ENCODE peak calls at places on chromosome 21, in ten cellular contexts. D, R, T, W, Z, M, E, F, K and U are unnamed samples.

GRCh38 chr21:39313042-39313456 is 383 bp downstream of the BRWD1 start:
- DNase-seq in D (no peak), R (no peak), T (no peak), W (no peak), Z (no peak), M (peak), E (peak), F (no peak), K (no peak), U (no peak)

GRCh38 chr21:23881783-23882182 is 1725.5 kb downstream of the MRPL39 start:
- DNase-seq in D (no peak), R (no peak), T (no peak), W (no peak), Z (no peak), M (no peak), E (no peak), F (no peak), K (no peak), U (no peak)

GRCh38 chr21:45825209-45825602 is 156.4 kb upstream of the COL6A1 start:
- DNase-seq in D (no peak), R (no peak), T (no peak), W (no peak), Z (no peak), M (no peak), E (no peak), F (no peak), K (no peak), U (no peak)

GRCh38 chr21:44836349-44836665 is 18.4 kb upstream of the SUMO3 start:
- DNase-seq in D (no peak), R (no peak), T (no peak), W (no peak), Z (no peak), M (no peak), E (no peak), F (no peak), K (no peak), U (no peak)

GRCh38 chr21:35234725-35235124 is 185.6 kb upstream of the RUNX1 start:
- DNase-seq in D (no peak), R (peak), T (no peak), W (no peak), Z (peak), M (peak), E (no peak), F (peak), K (no peak), U (no peak)

GRCh38 chr21:19489930-19490329 is 1086.3 kb upstream of the TMPRSS15 start:
- DNase-seq in D (no peak), R (no peak), T (peak), W (no peak), Z (no peak), M (no peak), E (no peak), F (no peak), K (no peak), U (no peak)

GRCh38 chr21:42234464-42235241 is 15.7 kb downstream of the ABCG1 start:
- DNase-seq in D (peak), R (peak), T (peak), W (peak), Z (peak), M (peak), E (peak), F (no peak), K (peak), U (peak)

GRCh38 chr21:22890656-22891055 is 1892.4 kb downstream of the NCAM2 start:
- DNase-seq in D (no peak), R (no peak), T (no peak), W (no peak), Z (no peak), M (no peak), E (no peak), F (no peak), K (no peak), U (no peak)

GRCh38 chr21:17391811-17392340 is 121.0 kb upstream of the CXADR start:
- DNase-seq in D (no peak), R (no peak), T (no peak), W (no peak), Z (no peak), M (no peak), E (no peak), F (no peak), K (no peak), U (no peak)

GRCh38 chr21:30340714-30341573 is 3.5 kb upstream of the KRTAP27-1 start:
- DNase-seq in D (no peak), R (peak), T (peak), W (peak), Z (peak), M (peak), E (no peak), F (peak), K (peak), U (no peak)

GRCh38 chr21:45001134-45002095 is 61.6 kb downstream of the SLX9 start:
- DNase-seq in D (no peak), R (peak), T (no peak), W (no peak), Z (peak), M (no peak), E (no peak), F (peak), K (peak), U (no peak)

GRCh38 chr21:17451364-17451869 is 61.4 kb upstream of the CXADR start:
- DNase-seq in D (no peak), R (peak), T (no peak), W (no peak), Z (peak), M (peak), E (no peak), F (peak), K (peak), U (peak)

GRCh38 chr21:28590722-28591121 is 402.0 kb downstream of the LTN1 start:
- DNase-seq in D (no peak), R (no peak), T (peak), W (no peak), Z (no peak), M (no peak), E (no peak), F (no peak), K (no peak), U (no peak)

GRCh38 chr21:45283019-45283610 is 4.6 kb downstream of the POFUT2 start:
- DNase-seq in D (no peak), R (no peak), T (no peak), W (no peak), Z (no peak), M (no peak), E (no peak), F (no peak), K (no peak), U (no peak)

GRCh38 chr21:43921602-43921978 is 56.6 kb downstream of the AGPAT3 start:
- DNase-seq in D (no peak), R (no peak), T (no peak), W (peak), Z (no peak), M (no peak), E (peak), F (no peak), K (no peak), U (no peak)

GRCh38 chr21:28516996-28517592 is 475.6 kb downstream of the LTN1 start:
- DNase-seq in D (peak), R (peak), T (peak), W (peak), Z (peak), M (peak), E (peak), F (no peak), K (peak), U (no peak)

GRCh38 chr21:44540741-44541288 is 820 bp upstream of the KRTAP10-1 start:
- DNase-seq in D (no peak), R (no peak), T (no peak), W (no peak), Z (no peak), M (no peak), E (no peak), F (no peak), K (no peak), U (no peak)

GRCh38 chr21:45347712-45348477 is 57.1 kb upstream of the COL18A1 start:
- DNase-seq in D (no peak), R (no peak), T (no peak), W (no peak), Z (no peak), M (no peak), E (no peak), F (no peak), K (no peak), U (no peak)

GRCh38 chr21:45507888-45508508 is 34.2 kb downstream of the SLC19A1 start:
- DNase-seq in D (no peak), R (no peak), T (no peak), W (no peak), Z (no peak), M (no peak), E (no peak), F (no peak), K (no peak), U (no peak)

GRCh38 chr21:42319368-42319767 is 4.2 kb upstream of the TFF3 start:
- DNase-seq in D (no peak), R (no peak), T (no peak), W (no peak), Z (no peak), M (no peak), E (no peak), F (no peak), K (no peak), U (no peak)

GRCh38 chr21:15992171-15992570 is 262.4 kb downstream of the USP25 start:
- DNase-seq in D (no peak), R (peak), T (no peak), W (no peak), Z (peak), M (peak), E (no peak), F (no peak), K (no peak), U (no peak)

GRCh38 chr21:37866027-37866426 is 50.2 kb downstream of the KCNJ6 start:
- DNase-seq in D (no peak), R (no peak), T (no peak), W (no peak), Z (peak), M (no peak), E (no peak), F (peak), K (peak), U (no peak)

GRCh38 chr21:37047079-37047478 is 25.8 kb downstream of the PIGP start:
- DNase-seq in D (no peak), R (no peak), T (peak), W (no peak), Z (no peak), M (no peak), E (no peak), F (no peak), K (peak), U (no peak)

GRCh38 chr21:44702111-44702972 is 5.4 kb downstream of the KRTAP10-12 start:
- DNase-seq in D (no peak), R (no peak), T (no peak), W (no peak), Z (no peak), M (no peak), E (no peak), F (no peak), K (no peak), U (no peak)

GRCh38 chr21:44506279-44507255 is 33.4 kb downstream of the KRTAP10-1 start:
- DNase-seq in D (no peak), R (no peak), T (no peak), W (no peak), Z (no peak), M (no peak), E (no peak), F (no peak), K (no peak), U (no peak)

GRCh38 chr21:38322551-38322950 is 65.8 kb downstream of the KCNJ15 start:
- DNase-seq in D (no peak), R (no peak), T (no peak), W (no peak), Z (peak), M (peak), E (no peak), F (peak), K (no peak), U (no peak)

GRCh38 chr21:27419153-27419552 is 452.3 kb upstream of the ADAMTS5 start:
- DNase-seq in D (no peak), R (no peak), T (no peak), W (no peak), Z (no peak), M (no peak), E (no peak), F (no peak), K (no peak), U (no peak)

GRCh38 chr21:37842163-37842919 is 73.9 kb downstream of the KCNJ6 start:
- DNase-seq in D (no peak), R (no peak), T (no peak), W (no peak), Z (no peak), M (peak), E (no peak), F (no peak), K (no peak), U (no peak)

GRCh38 chr21:42063578-42064521 is 7.3 kb upstream of the UMODL1 start:
- DNase-seq in D (no peak), R (no peak), T (no peak), W (peak), Z (no peak), M (no peak), E (peak), F (no peak), K (no peak), U (no peak)

GRCh38 chr21:25296239-25296638 is 311.0 kb downstream of the MRPL39 start:
- DNase-seq in D (no peak), R (peak), T (no peak), W (no peak), Z (peak), M (no peak), E (no peak), F (peak), K (no peak), U (no peak)

GRCh38 chr21:39098696-39099111 is 84.5 kb downstream of the PSMG1 start:
- DNase-seq in D (no peak), R (no peak), T (no peak), W (no peak), Z (no peak), M (no peak), E (no peak), F (no peak), K (no peak), U (no peak)